ENCODE peak calls at places on chromosomes 1 and 21, in eight cellular contexts. M is CD4-positive, CD25-positive, alpha-beta regulatory T cell; T is head of caudate nucleus; V is MM.1S; Z is stimulated activated CD4-positive, alpha-beta T cell treated with anti-CD3 and anti-CD28 coated beads, TNF-alpha, amount 100 ng/mL, for 1 hour; N is anterior cingulate cortex; H is renal cortical epithelial cell; P is G401. F is an unnamed sample.

GRCh38 chr1:91026320-91026719 is 4.5 kb upstream of the ZNF644 start:
- DNase-seq in M (no peak), T (no peak), V (peak; percentile 51), Z (no peak), N (no peak), H (peak; percentile 41), P (no peak), F (no peak)

GRCh38 chr1:245873068-245873467 is 634.0 kb downstream of the SMYD3 start:
- DNase-seq in M (no peak), T (no peak), V (no peak), Z (no peak), N (no peak), H (no peak), P (no peak), F (no peak)

GRCh38 chr1:36793452-36793851 is 240.9 kb downstream of the GRIK3 start:
- DNase-seq in M (no peak), T (no peak), V (no peak), Z (no peak), N (no peak), H (no peak), P (no peak), F (no peak)

GRCh38 chr21:36709030-36709867 is 10.3 kb downstream of the SIM2 start:
- DNase-seq in M (no peak), T (no peak), V (no peak), Z (no peak), N (no peak), H (no peak), P (no peak), F (no peak)

GRCh38 chr21:27423073-27423472 is 456.2 kb upstream of the ADAMTS5 start:
- DNase-seq in M (no peak), T (no peak), V (no peak), Z (no peak), N (no peak), H (peak; percentile 81), P (no peak), F (no peak)

GRCh38 chr1:7539772-7540175 is 231.3 kb upstream of the VAMP3 start:
- DNase-seq in M (no peak), T (peak; percentile 17), V (peak; percentile 14), Z (no peak), N (no peak), H (peak; percentile 73), P (peak; percentile 65), F (peak; percentile 54)

GRCh38 chr1:119140177-119141019 is at the start of gene WARS2:
- DNase-seq in M (peak; percentile 92), T (peak; percentile 97), V (peak; percentile 92), Z (peak; percentile 73), N (peak; percentile 95), H (peak; percentile 96), P (peak; percentile 99), F (peak; percentile 98)

GRCh38 chr1:165854101-165854845 is 26.9 kb downstream of the UCK2 start:
- DNase-seq in M (no peak), T (no peak), V (no peak), Z (no peak), N (no peak), H (peak; percentile 88), P (no peak), F (peak; percentile 48)

GRCh38 chr1:198915327-198916231 is 276.7 kb downstream of the PTPRC start:
- DNase-seq in M (no peak), T (no peak), V (no peak), Z (no peak), N (no peak), H (no peak), P (no peak), F (peak; percentile 25)

GRCh38 chr1:208192989-208193388 is 51.2 kb downstream of the PLXNA2 start:
- DNase-seq in M (no peak), T (no peak), V (no peak), Z (no peak), N (no peak), H (no peak), P (no peak), F (no peak)

GRCh38 chr1:183841950-183842816 is 37.3 kb downstream of the RGL1 start:
- DNase-seq in M (no peak), T (no peak), V (peak; percentile 99), Z (no peak), N (no peak), H (peak; percentile 81), P (peak; percentile 52), F (peak; percentile 86)

GRCh38 chr1:210489491-210489890 is 160.8 kb downstream of the HHAT start:
- DNase-seq in M (no peak), T (no peak), V (no peak), Z (no peak), N (no peak), H (no peak), P (peak; percentile 99), F (no peak)

GRCh38 chr1:9294440-9294773 is 1.7 kb downstream of the SPSB1 start:
- DNase-seq in M (no peak), T (no peak), V (no peak), Z (no peak), N (no peak), H (peak; percentile 88), P (no peak), F (peak; percentile 88)

F was measured in dermis blood vessel endothelial cell.